ENCODE peak calls at places on chromosome 4, in ten cellular contexts. U is CD8-positive, alpha-beta memory T cell; T is NCI-H1105; K is NB4; N is SK-N-SH; D is posterior cingulate gyrus; B is naive thymus-derived CD8-positive, alpha-beta T cell; O is memory B cell; H is HT1080; X is EH. Y is an unnamed sample.

GRCh38 chr4:109375778-109376414 is 57.7 kb upstream of the SEC24B start:
- DNase-seq in K (no peak), T (no peak), D (no peak), X (no peak), B (no peak), N (no peak), U (no peak), H (no peak), O (no peak), Y (no peak)

GRCh38 chr4:43296946-43297528 is 404.5 kb downstream of the GRXCR1 start:
- DNase-seq in U (no peak), B (no peak), H (no peak), O (no peak), N (no peak), K (no peak), D (no peak), T (no peak), X (no peak), Y (no peak)

GRCh38 chr4:97153042-97153441 is 990.2 kb downstream of the STPG2 start:
- DNase-seq in N (peak), D (no peak), X (no peak), H (peak), K (peak), O (no peak), T (no peak), B (no peak), U (no peak), Y (no peak)

GRCh38 chr4:47597696-47598095 is 112.6 kb downstream of the ATP10D start:
- DNase-seq in H (no peak), K (no peak), X (no peak), N (no peak), D (no peak), O (no peak), U (no peak), B (no peak), T (no peak), Y (no peak)

GRCh38 chr4:40525811-40526598 is 103.7 kb downstream of the RBM47 start:
- DNase-seq in D (no peak), K (no peak), U (no peak), H (peak), B (no peak), O (no peak), X (peak), T (no peak), N (no peak), Y (no peak)

GRCh38 chr4:159252491-159252890 is 149.6 kb downstream of the RAPGEF2 start:
- DNase-seq in D (no peak), H (no peak), U (no peak), B (no peak), O (no peak), T (no peak), N (no peak), K (no peak), X (peak), Y (no peak)

GRCh38 chr4:73701116-73701515 is 39.3 kb upstream of the CXCL8 start:
- DNase-seq in H (peak), K (no peak), N (no peak), O (no peak), B (no peak), T (no peak), X (peak), U (no peak), D (no peak), Y (no peak)

GRCh38 chr4:169340834-169341233 is 70.1 kb upstream of the SH3RF1 start:
- DNase-seq in T (no peak), O (no peak), B (no peak), K (no peak), D (peak), N (no peak), U (no peak), X (no peak), H (no peak), Y (no peak)

GRCh38 chr4:21041708-21042107 is 341.4 kb downstream of the PACRGL start:
- DNase-seq in T (no peak), X (no peak), U (no peak), N (peak), K (no peak), O (no peak), D (no peak), H (no peak), B (no peak), Y (no peak)

GRCh38 chr4:6840062-6840976 is 57.8 kb downstream of the KIAA0232 start:
- DNase-seq in K (peak), N (no peak), U (no peak), T (no peak), D (no peak), B (no peak), O (no peak), X (peak), H (peak), Y (no peak)

GRCh38 chr4:86641516-86642090 is 47.5 kb downstream of the PTPN13 start:
- DNase-seq in U (no peak), N (no peak), H (no peak), O (no peak), D (no peak), T (no peak), X (no peak), B (no peak), K (peak), Y (no peak)

GRCh38 chr4:137892134-137892533 is 350.0 kb downstream of the SLC7A11 start:
- DNase-seq in O (no peak), T (no peak), B (no peak), K (no peak), D (no peak), H (no peak), N (no peak), X (peak), U (no peak), Y (no peak)

GRCh38 chr4:153781717-153782416 is 7.0 kb downstream of the SFRP2 start:
- DNase-seq in B (no peak), U (no peak), T (no peak), X (peak), K (peak), H (no peak), O (no peak), N (no peak), D (no peak), Y (no peak)

GRCh38 chr4:29704059-29704458 is 1016.1 kb upstream of the PCDH7 start:
- DNase-seq in N (no peak), X (no peak), O (no peak), D (no peak), H (no peak), T (no peak), U (no peak), B (no peak), K (no peak), Y (no peak)

GRCh38 chr4:114156371-114156770 is 176.9 kb upstream of the ARSJ start:
- DNase-seq in K (no peak), H (no peak), X (peak), B (no peak), N (no peak), T (no peak), U (no peak), O (no peak), D (no peak), Y (no peak)

GRCh38 chr4:102222838-102223237 is 122.4 kb downstream of the SLC39A8 start:
- DNase-seq in T (no peak), U (no peak), H (no peak), N (no peak), B (no peak), X (no peak), K (no peak), D (no peak), O (no peak), Y (no peak)

GRCh38 chr4:159444668-159445067 is 341.8 kb downstream of the RAPGEF2 start:
- DNase-seq in B (no peak), T (no peak), K (peak), U (no peak), O (no peak), H (peak), D (no peak), N (no peak), X (peak), Y (no peak)

GRCh38 chr4:33316033-33316432 is 2595.9 kb downstream of the PCDH7 start:
- DNase-seq in B (no peak), K (no peak), O (no peak), U (no peak), H (peak), N (no peak), D (no peak), X (no peak), T (no peak), Y (no peak)